ENCODE peak calls at places on chromosomes 7 and 10, in six cellular contexts. N is GM12878, D is A549, W is GM23338, V is K562, I is Panc1. K is an unnamed sample.

GRCh38 chr7:129359641-129360040 is 74.6 kb upstream of the STRIP2 start:
- DNase-seq in I (no peak), W (no peak), D (no peak), N (no peak), V (no peak), K (no peak)

GRCh38 chr7:87628780-87629569 is 777 bp downstream of the RUNDC3B start:
- DNase-seq in D (peak; percentile 11), V (no peak), W (peak; percentile 68), N (no peak), I (no peak), K (no peak)

GRCh38 chr7:122887198-122887597 is 938 bp upstream of the CADPS2 start:
- DNase-seq in D (peak; percentile 54), W (peak; percentile 75), V (peak; percentile 18), I (peak; percentile 38), N (no peak), K (no peak)

GRCh38 chr10:124906551-124907001 is 35.3 kb upstream of the ZRANB1 start:
- DNase-seq in W (no peak), D (no peak), N (no peak), V (no peak), I (no peak), K (no peak)

GRCh38 chr7:132882714-132883428 is 199.0 kb downstream of the CHCHD3 start:
- DNase-seq in W (no peak), V (no peak), D (no peak), N (peak; percentile 47), I (no peak), K (no peak)

GRCh38 chr7:155361947-155362346 is 64.3 kb downstream of the INSIG1 start:
- DNase-seq in W (no peak), V (no peak), I (no peak), N (no peak), D (no peak), K (no peak)

GRCh38 chr10:49837096-49837495 is 75.0 kb upstream of the OGDHL start:
- DNase-seq in W (no peak), D (peak; percentile 62), N (no peak), V (no peak), I (no peak), K (no peak)

GRCh38 chr7:93890041-93890463 is 501 bp downstream of the TFPI2 start:
- DNase-seq in W (peak; percentile 86), I (no peak), N (no peak), D (peak; percentile 79), V (no peak), K (no peak)

GRCh38 chr7:117126631-117127030 is 173.3 kb downstream of the ST7 start:
- DNase-seq in V (no peak), W (no peak), N (no peak), I (no peak), D (no peak), K (no peak)

GRCh38 chr10:32376027-32376426 is 29.1 kb upstream of the EPC1 start:
- DNase-seq in W (no peak), I (no peak), N (no peak), V (no peak), D (no peak), K (no peak)

GRCh38 chr10:31011017-31011659 is 20.5 kb downstream of the ZNF438 start:
- DNase-seq in N (no peak), V (no peak), W (no peak), D (no peak), I (no peak), K (no peak)

GRCh38 chr7:6226194-6226799 is 46.1 kb downstream of the CYTH3 start:
- DNase-seq in I (no peak), V (no peak), D (peak; percentile 73), N (no peak), W (no peak), K (no peak)

GRCh38 chr10:3779146-3779707 is 5.8 kb downstream of the KLF6 start:
- DNase-seq in I (no peak), N (no peak), D (no peak), W (no peak), V (no peak), K (no peak)

GRCh38 chr10:21648040-21648439 is 114.0 kb downstream of the MLLT10 start:
- DNase-seq in W (no peak), N (no peak), I (no peak), D (no peak), V (no peak), K (no peak)

GRCh38 chr10:132204781-132205473 is 18.2 kb downstream of the DPYSL4 start:
- DNase-seq in D (no peak), I (no peak), W (peak; percentile 25), N (no peak), V (peak; percentile 24), K (no peak)

GRCh38 chr7:82631998-82632397 is 188.4 kb upstream of the CACNA2D1 start:
- DNase-seq in N (no peak), I (no peak), D (no peak), V (no peak), W (no peak), K (no peak)

GRCh38 chr7:1494447-1494846 is 9.7 kb downstream of the INTS1 start:
- DNase-seq in W (no peak), I (no peak), N (no peak), V (no peak), D (no peak), K (no peak)

GRCh38 chr10:77339156-77339555 is 298.5 kb downstream of the KCNMA1 start:
- DNase-seq in D (no peak), W (no peak), V (no peak), I (no peak), N (no peak), K (no peak)

GRCh38 chr10:35423505-35424306 is 87.4 kb downstream of the CCNY start:
- DNase-seq in I (no peak), D (no peak), N (no peak), V (no peak), W (no peak), K (no peak)

GRCh38 chr7:32093415-32094408 is 23.5 kb upstream of the PDE1C start:
- DNase-seq in D (peak; percentile 60), I (no peak), N (no peak), W (no peak), V (no peak), K (no peak)

GRCh38 chr7:20220824-20221547 is 3.8 kb upstream of the MACC1 start:
- DNase-seq in V (peak; percentile 30), W (no peak), D (no peak), I (no peak), N (no peak), K (peak; percentile 55)

GRCh38 chr10:94481410-94481809 is 64.2 kb upstream of the HELLS start:
- DNase-seq in W (no peak), V (no peak), D (no peak), I (no peak), N (no peak), K (no peak)

GRCh38 chr10:34861293-34862004 is 46.4 kb upstream of the PARD3 start:
- DNase-seq in W (no peak), N (no peak), D (peak; percentile 84), I (no peak), V (no peak), K (no peak)

GRCh38 chr10:121134711-121135110 is 283.5 kb downstream of the WDR11 start:
- DNase-seq in N (no peak), V (no peak), W (no peak), I (no peak), D (no peak), K (no peak)

GRCh38 chr10:114857922-114858629 is 36.5 kb downstream of the FHIP2A start:
- DNase-seq in N (no peak), W (no peak), V (no peak), I (no peak), D (no peak), K (no peak)

GRCh38 chr10:113084031-113084430 is 134.0 kb downstream of the TCF7L2 start:
- DNase-seq in N (no peak), W (no peak), D (no peak), V (no peak), I (no peak), K (no peak)
- TF ChIP-seq REST in N (no peak), W (no peak), D (no peak), V (no peak), I (no peak), K (no peak)

GRCh38 chr7:36305648-36306047 is 84.0 kb upstream of the ANLN start:
- DNase-seq in D (no peak), N (no peak), W (no peak), V (no peak), I (no peak), K (no peak)

GRCh38 chr7:36301914-36302771 is 87.5 kb upstream of the ANLN start:
- DNase-seq in V (peak; percentile 57), D (no peak), W (no peak), N (no peak), I (no peak), K (no peak)

GRCh38 chr7:36305226-36305625 is 84.4 kb upstream of the ANLN start:
- DNase-seq in W (no peak), I (no peak), V (no peak), D (no peak), N (no peak), K (no peak)

GRCh38 chr7:36304099-36304425 is 85.6 kb upstream of the ANLN start:
- DNase-seq in I (no peak), W (no peak), D (no peak), V (no peak), N (no peak), K (no peak)

GRCh38 chr7:36303202-36304098 is 86.2 kb upstream of the ANLN start:
- DNase-seq in V (no peak), W (no peak), I (peak; percentile 67), D (peak; percentile 87), N (no peak), K (no peak)
- TF ChIP-seq REST in V (no peak), W (no peak), I (no peak), D (no peak), N (no peak), K (no peak)

DNA sequence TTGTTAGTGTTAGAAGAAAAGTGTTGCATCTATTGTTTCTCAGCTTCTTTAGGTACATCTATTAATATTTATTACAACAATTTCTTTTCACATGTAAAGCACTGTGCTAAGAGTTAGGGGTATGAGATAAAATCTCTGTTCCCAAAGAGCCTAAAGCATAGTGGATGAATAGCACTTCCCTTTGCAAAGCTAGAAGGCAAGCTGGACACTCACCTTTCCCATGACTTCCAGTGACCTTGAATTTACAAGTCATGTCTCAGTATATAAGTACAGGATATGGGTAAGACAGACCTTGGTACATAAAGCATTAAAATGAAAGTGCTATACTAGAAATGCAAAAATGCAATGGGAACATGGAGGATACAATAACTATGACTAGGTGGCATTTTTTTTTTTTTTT is 8.8 kb downstream of the CNNM1 start:
- DNase-seq in I (no peak), V (no peak), N (no peak), D (peak; percentile 47), W (no peak), K (no peak)
- TF ChIP-seq REST in I (no peak), V (no peak), N (no peak), D (no peak), W (no peak), K (no peak)

GRCh38 chr7:44262031-44262430 is 61.3 kb downstream of the YKT6 start:
- DNase-seq in W (no peak), V (no peak), D (no peak), N (no peak), I (no peak), K (no peak)

GRCh38 chr7:44266526-44266925 is 58.9 kb downstream of the CAMK2B start:
- DNase-seq in D (no peak), V (no peak), W (no peak), I (no peak), N (no peak), K (no peak)

GRCh38 chr7:44263342-44264082 is 61.9 kb downstream of the CAMK2B start:
- DNase-seq in N (no peak), D (no peak), W (no peak), V (no peak), I (no peak), K (no peak)

GRCh38 chr7:44265733-44266132 is 59.7 kb downstream of the CAMK2B start:
- DNase-seq in N (no peak), W (no peak), I (no peak), D (no peak), V (no peak), K (no peak)

GRCh38 chr7:44264221-44264956 is 61.0 kb downstream of the CAMK2B start:
- DNase-seq in I (no peak), D (no peak), V (no peak), N (no peak), W (peak; percentile 25), K (no peak)
- TF ChIP-seq REST in I (no peak), D (no peak), V (no peak), N (no peak), W (no peak), K (no peak)